ENCODE peak calls at places on chromosomes 6 and 20, in ten cellular contexts. G, R, P, N, B, I, E, L, Q and W are unnamed samples.

GRCh38 chr6:145756170-145756662 is 20.9 kb upstream of the EPM2A start:
- DNase-seq in B (no peak), R (no peak), P (no peak), I (no peak), G (no peak), E (no peak), L (no peak), Q (peak), N (peak), W (peak)

GRCh38 chr6:39808934-39809333 is 16.8 kb downstream of the DAAM2 start:
- DNase-seq in Q (no peak), P (no peak), E (no peak), G (no peak), B (no peak), L (no peak), R (no peak), I (no peak), N (no peak), W (no peak)

GRCh38 chr6:144844596-144844995 is 559.5 kb downstream of the UTRN start:
- DNase-seq in P (no peak), N (no peak), I (no peak), E (no peak), R (no peak), Q (no peak), G (no peak), B (no peak), L (no peak), W (no peak)

GRCh38 chr6:29763491-29764289 is 40.5 kb downstream of the HLA-F start:
- DNase-seq in B (no peak), I (peak), G (no peak), P (no peak), E (no peak), R (no peak), Q (peak), L (no peak), N (peak), W (no peak)

GRCh38 chr20:33812673-33813462 is 1.7 kb downstream of the CHMP4B start:
- DNase-seq in G (peak), N (no peak), B (no peak), L (no peak), P (no peak), I (peak), Q (peak), E (no peak), R (no peak), W (no peak)

GRCh38 chr20:54133434-54134427 is 40.1 kb downstream of the CYP24A1 start:
- DNase-seq in G (no peak), N (no peak), E (no peak), I (peak), P (no peak), L (no peak), B (no peak), R (no peak), Q (peak), W (no peak)

GRCh38 chr6:163507965-163508364 is 93.4 kb downstream of the QKI start:
- DNase-seq in P (no peak), G (no peak), B (no peak), I (no peak), L (no peak), N (no peak), Q (no peak), E (no peak), R (no peak), W (no peak)

GRCh38 chr20:53774487-53775203 is 181.0 kb upstream of the ZNF217 start:
- DNase-seq in I (peak), Q (no peak), B (no peak), E (no peak), N (peak), G (no peak), P (no peak), R (no peak), L (no peak), W (peak)

GRCh38 chr6:166949533-166950442 is 6.6 kb downstream of the RNASET2 start:
- DNase-seq in Q (no peak), P (peak), I (no peak), E (no peak), G (no peak), N (no peak), L (no peak), R (no peak), B (no peak), W (no peak)

GRCh38 chr6:2209226-2209809 is 36.1 kb downstream of the GMDS start:
- DNase-seq in E (no peak), B (no peak), P (no peak), N (no peak), L (no peak), I (peak), G (peak), Q (peak), R (peak), W (no peak)

GRCh38 chr20:7966176-7966575 is 25.9 kb upstream of the HAO1 start:
- DNase-seq in L (no peak), I (no peak), N (no peak), B (no peak), Q (no peak), R (no peak), G (no peak), E (no peak), P (no peak), W (no peak)

GRCh38 chr6:159929819-159930218 is 39.0 kb downstream of the MAS1 start:
- DNase-seq in N (no peak), G (no peak), L (no peak), I (no peak), R (peak), Q (no peak), E (no peak), B (no peak), P (no peak), W (no peak)

GRCh38 chr6:5337573-5337972 is 76.3 kb downstream of the FARS2 start:
- DNase-seq in L (no peak), B (no peak), N (no peak), I (no peak), P (no peak), E (no peak), R (no peak), G (no peak), Q (no peak), W (no peak)

GRCh38 chr20:53925651-53926401 is 144.6 kb downstream of the BCAS1 start:
- DNase-seq in N (no peak), G (no peak), E (no peak), P (no peak), I (no peak), R (no peak), L (no peak), Q (no peak), B (no peak), W (no peak)

GRCh38 chr6:52375780-52376556 is 14.0 kb downstream of the PAQR8 start:
- DNase-seq in Q (no peak), L (no peak), N (no peak), B (no peak), R (no peak), G (no peak), P (peak), E (no peak), I (no peak), W (no peak)

GRCh38 chr6:18265787-18266523 is 1.6 kb upstream of the DEK start:
- DNase-seq in B (no peak), R (no peak), G (no peak), P (no peak), N (no peak), E (no peak), L (no peak), I (no peak), Q (no peak), W (no peak)

GRCh38 chr6:31576897-31577341 is 1.6 kb downstream of the TNF start:
- DNase-seq in G (no peak), Q (no peak), N (no peak), I (no peak), R (no peak), L (no peak), E (no peak), P (no peak), B (no peak), W (no peak)

GRCh38 chr6:102619585-102619984 is 1226.1 kb downstream of the GRIK2 start:
- DNase-seq in N (no peak), P (no peak), I (peak), R (no peak), B (no peak), G (no peak), E (no peak), Q (no peak), L (no peak), W (no peak)

GRCh38 chr6:51495016-51495805 is 592.2 kb downstream of the PKHD1 start:
- DNase-seq in G (no peak), P (peak), E (no peak), I (no peak), L (peak), R (no peak), N (no peak), Q (no peak), B (no peak), W (no peak)

GRCh38 chr20:56609321-56609720 is 19.8 kb upstream of the TFAP2C start:
- DNase-seq in N (no peak), E (no peak), B (no peak), Q (no peak), I (no peak), G (no peak), P (no peak), L (no peak), R (no peak), W (no peak)

GRCh38 chr20:4691753-4692152 is 30.0 kb upstream of the PRND start:
- DNase-seq in G (no peak), B (no peak), R (no peak), N (no peak), L (no peak), Q (no peak), P (no peak), I (no peak), E (no peak), W (no peak)